ENCODE peak calls at places on chromosomes 2 and 18, in seven cellular contexts. F is HepG2, H is HCT116, J is GM12878, I is K562, B is SK-N-SH, P is H1. K is an unnamed sample.

GRCh38 chr2:78614747-78615146 is 410.8 kb upstream of the REG3G start:
- DNase-seq in F (no peak), H (no peak), J (no peak), I (no peak), B (no peak), P (no peak), K (no peak)

GRCh38 chr2:75464348-75464946 is 96.3 kb downstream of the EVA1A start:
- DNase-seq in F (peak), H (peak), J (no peak), I (peak), B (peak), P (no peak), K (peak)

GRCh38 chr2:224608104-224608503 is 22.9 kb upstream of the CUL3 start:
- DNase-seq in F (no peak), H (no peak), J (no peak), I (no peak), B (no peak), P (no peak), K (no peak)

GRCh38 chr2:192729369-192729768 is 534.6 kb upstream of the TMEFF2 start:
- DNase-seq in F (no peak), H (no peak), J (no peak), I (no peak), B (no peak), P (no peak), K (no peak)

GRCh38 chr18:79668203-79668602 is 11.4 kb upstream of the CTDP1 start:
- DNase-seq in F (no peak), H (no peak), J (no peak), I (no peak), B (no peak), P (no peak), K (no peak)

GRCh38 chr2:204731996-204732395 is 186.7 kb downstream of the PARD3B start:
- DNase-seq in F (no peak), H (no peak), J (no peak), I (no peak), B (no peak), P (no peak), K (no peak)

GRCh38 chr2:108417254-108417653 is 31.8 kb upstream of the GCC2 start:
- DNase-seq in F (peak), H (peak), J (no peak), I (peak), B (no peak), P (no peak), K (no peak)

GRCh38 chr2:128978155-128978707 is 659.6 kb upstream of the HS6ST1 start:
- DNase-seq in F (no peak), H (no peak), J (no peak), I (no peak), B (no peak), P (peak), K (peak)

GRCh38 chr2:173749315-173749714 is 215.9 kb downstream of the SP3 start:
- DNase-seq in F (peak), H (peak), J (no peak), I (no peak), B (no peak), P (no peak), K (no peak)

GRCh38 chr2:170660406-170660805 is 54.7 kb upstream of the SP5 start:
- DNase-seq in F (no peak), H (no peak), J (no peak), I (no peak), B (no peak), P (no peak), K (peak)

GRCh38 chr2:120066708-120067547 is 54.1 kb downstream of the EPB41L5 start:
- DNase-seq in F (peak), H (no peak), J (no peak), I (no peak), B (peak), P (no peak), K (peak)

GRCh38 chr2:129927696-129928095 is 51.8 kb upstream of the RAB6C start:
- DNase-seq in F (no peak), H (no peak), J (no peak), I (no peak), B (no peak), P (no peak), K (no peak)

GRCh38 chr2:147538088-147538487 is 306.7 kb upstream of the ACVR2A start:
- DNase-seq in F (no peak), H (no peak), J (no peak), I (no peak), B (no peak), P (no peak), K (no peak)

GRCh38 chr2:44168684-44169154 is at the start of gene PPM1B:
- DNase-seq in F (no peak), H (no peak), J (no peak), I (peak), B (peak), P (peak), K (peak)

GRCh38 chr2:18829976-18830375 is 240.6 kb upstream of the NT5C1B start:
- DNase-seq in F (no peak), H (no peak), J (no peak), I (no peak), B (no peak), P (no peak), K (no peak)

GRCh38 chr2:214671330-214671850 is 138.1 kb downstream of the BARD1 start:
- DNase-seq in F (peak), H (no peak), J (no peak), I (no peak), B (no peak), P (no peak), K (no peak)

GRCh38 chr2:63257473-63257872 is 206.8 kb downstream of the OTX1 start:
- DNase-seq in F (no peak), H (no peak), J (peak), I (no peak), B (no peak), P (no peak), K (no peak)

GRCh38 chr2:197675711-197676188 is 363 bp upstream of the RFTN2 start:
- DNase-seq in F (no peak), H (no peak), J (no peak), I (peak), B (no peak), P (no peak), K (no peak)

GRCh38 chr18:37873416-37873815 is 307.8 kb upstream of the CELF4 start:
- DNase-seq in F (no peak), H (no peak), J (no peak), I (no peak), B (no peak), P (no peak), K (no peak)

GRCh38 chr2:68832161-68832869 is 38.9 kb downstream of the BMP10 start:
- DNase-seq in F (no peak), H (no peak), J (peak), I (peak), B (no peak), P (no peak), K (no peak)

GRCh38 chr2:26103752-26104151 is 69.1 kb upstream of the GAREM2 start:
- DNase-seq in F (no peak), H (no peak), J (no peak), I (no peak), B (no peak), P (no peak), K (no peak)

GRCh38 chr18:24488824-24489493 is 28.5 kb downstream of the HRH4 start:
- DNase-seq in F (peak), H (peak), J (peak), I (peak), B (peak), P (no peak), K (peak)

GRCh38 chr2:7377861-7378569 is 460.8 kb downstream of the RNF144A start:
- DNase-seq in F (no peak), H (no peak), J (no peak), I (no peak), B (peak), P (no peak), K (peak)

GRCh38 chr2:135029481-135030134 is 17.6 kb downstream of the MAP3K19 start:
- DNase-seq in F (no peak), H (no peak), J (no peak), I (no peak), B (no peak), P (no peak), K (no peak)
- TF ChIP-seq JUND in F (no peak), H (no peak), J (no peak), I (no peak), B (no peak), P (no peak), K (no peak)

GRCh38 chr2:20179179-20179754 is 45.7 kb downstream of the SDC1 start:
- DNase-seq in F (no peak), H (no peak), J (no peak), I (no peak), B (peak), P (no peak), K (no peak)
- TF ChIP-seq JUND in F (no peak), H (no peak), J (no peak), I (no peak), B (no peak), P (no peak), K (no peak)

GRCh38 chr2:232974431-232974830 is 38.6 kb downstream of the NGEF start:
- DNase-seq in F (no peak), H (no peak), J (no peak), I (no peak), B (no peak), P (no peak), K (no peak)

GRCh38 chr2:232973796-232974195 is 39.3 kb downstream of the NGEF start:
- DNase-seq in F (no peak), H (no peak), J (no peak), I (no peak), B (no peak), P (no peak), K (no peak)

GRCh38 chr2:232966122-232966521 is 46.9 kb downstream of the NGEF start:
- DNase-seq in F (no peak), H (no peak), J (no peak), I (no peak), B (no peak), P (peak), K (no peak)

GRCh38 chr2:232973336-232973735 is 39.7 kb downstream of the NGEF start:
- DNase-seq in F (no peak), H (no peak), J (no peak), I (no peak), B (no peak), P (no peak), K (no peak)

GRCh38 chr2:232970051-232970450 is 43.0 kb downstream of the NGEF start:
- DNase-seq in F (no peak), H (no peak), J (no peak), I (no peak), B (no peak), P (no peak), K (no peak)
- TF ChIP-seq JUND in F (no peak), H (no peak), J (no peak), I (no peak), B (no peak), P (no peak), K (no peak)

GRCh38 chr2:232481322-232482140 is 6.1 kb downstream of the ECEL1 start:
- DNase-seq in F (no peak), H (no peak), J (no peak), I (no peak), B (no peak), P (no peak), K (no peak)

GRCh38 chr2:232482301-232483238 is 5.1 kb downstream of the ECEL1 start:
- DNase-seq in F (no peak), H (no peak), J (no peak), I (no peak), B (no peak), P (no peak), K (no peak)

GRCh38 chr2:232479341-232480200 is 8.1 kb downstream of the ECEL1 start:
- DNase-seq in F (peak), H (no peak), J (no peak), I (no peak), B (no peak), P (no peak), K (no peak)

GRCh38 chr2:232478571-232479340 is 8.9 kb downstream of the ECEL1 start:
- DNase-seq in F (no peak), H (no peak), J (no peak), I (no peak), B (no peak), P (no peak), K (no peak)

GRCh38 chr2:232480201-232481190 is 7.1 kb downstream of the ECEL1 start:
- DNase-seq in F (no peak), H (no peak), J (no peak), I (no peak), B (no peak), P (no peak), K (no peak)
- TF ChIP-seq JUND in F (no peak), H (no peak), J (no peak), I (no peak), B (no peak), P (no peak), K (no peak)

GRCh38 chr2:118539290-118539689 is 308.2 kb downstream of the EN1 start:
- DNase-seq in F (peak), H (peak), J (no peak), I (peak), B (no peak), P (peak), K (no peak)
- TF ChIP-seq JUND in F (no peak), H (no peak), J (no peak), I (no peak), B (no peak), P (no peak), K (no peak)